ENCODE peak calls at places on chromosomes 1 and 21, in nine cellular contexts. One of them, this sample, is unnamed.

GRCh38 chr1:223230161-223230881 is 87.3 kb upstream of the TLR5 start:
- DNase-seq in brain microvascular endothelial cell: peak
- DNase-seq in PC-9: peak
- DNase-seq in CD8-positive, alpha-beta T cell: peak
- DNase-seq in lung: no peak
- DNase-seq in heart left ventricle: no peak
- DNase-seq in esophagus muscularis mucosa: no peak
- DNase-seq in left ventricle myocardium inferior: no peak
- DNase-seq in body of pancreas: no peak
- DNase-seq in this sample: no peak

GRCh38 chr21:38351176-38351959 is 94.6 kb downstream of the KCNJ15 start:
- DNase-seq in brain microvascular endothelial cell: no peak
- DNase-seq in PC-9: no peak
- DNase-seq in CD8-positive, alpha-beta T cell: no peak
- DNase-seq in lung: no peak
- DNase-seq in heart left ventricle: no peak
- DNase-seq in esophagus muscularis mucosa: no peak
- DNase-seq in left ventricle myocardium inferior: no peak
- DNase-seq in body of pancreas: no peak
- DNase-seq in this sample: no peak

GRCh38 chr1:2927995-2928732 is 93.1 kb upstream of the ACTRT2 start:
- DNase-seq in brain microvascular endothelial cell: no peak
- DNase-seq in PC-9: no peak
- DNase-seq in CD8-positive, alpha-beta T cell: no peak
- DNase-seq in lung: no peak
- DNase-seq in heart left ventricle: no peak
- DNase-seq in esophagus muscularis mucosa: no peak
- DNase-seq in left ventricle myocardium inferior: no peak
- DNase-seq in body of pancreas: no peak
- DNase-seq in this sample: peak

GRCh38 chr1:230425252-230426061 is 675 bp downstream of the PGBD5 start:
- DNase-seq in brain microvascular endothelial cell: no peak
- DNase-seq in PC-9: no peak
- DNase-seq in CD8-positive, alpha-beta T cell: no peak
- DNase-seq in lung: no peak
- DNase-seq in heart left ventricle: no peak
- DNase-seq in esophagus muscularis mucosa: peak
- DNase-seq in left ventricle myocardium inferior: no peak
- DNase-seq in body of pancreas: peak
- DNase-seq in this sample: no peak

GRCh38 chr1:61605607-61606321 is 119.2 kb downstream of the TM2D1 start:
- DNase-seq in brain microvascular endothelial cell: peak
- DNase-seq in PC-9: no peak
- DNase-seq in CD8-positive, alpha-beta T cell: no peak
- DNase-seq in lung: no peak
- DNase-seq in heart left ventricle: no peak
- DNase-seq in esophagus muscularis mucosa: peak
- DNase-seq in left ventricle myocardium inferior: no peak
- DNase-seq in body of pancreas: no peak
- DNase-seq in this sample: no peak

GRCh38 chr21:37071561-37072238 is 1.2 kb downstream of the PIGP start:
- DNase-seq in brain microvascular endothelial cell: peak
- DNase-seq in PC-9: no peak
- DNase-seq in CD8-positive, alpha-beta T cell: no peak
- DNase-seq in lung: peak
- DNase-seq in heart left ventricle: peak
- DNase-seq in esophagus muscularis mucosa: no peak
- DNase-seq in left ventricle myocardium inferior: peak
- DNase-seq in body of pancreas: peak
- DNase-seq in this sample: peak

GRCh38 chr21:43361127-43361492 is 65.8 kb downstream of the SIK1 start:
- DNase-seq in brain microvascular endothelial cell: peak
- DNase-seq in PC-9: no peak
- DNase-seq in CD8-positive, alpha-beta T cell: no peak
- DNase-seq in lung: no peak
- DNase-seq in heart left ventricle: peak
- DNase-seq in esophagus muscularis mucosa: no peak
- DNase-seq in left ventricle myocardium inferior: peak
- DNase-seq in body of pancreas: no peak
- DNase-seq in this sample: no peak

GRCh38 chr1:21294266-21295058 is 4.2 kb upstream of the ECE1 start:
- DNase-seq in brain microvascular endothelial cell: no peak
- DNase-seq in PC-9: peak
- DNase-seq in CD8-positive, alpha-beta T cell: peak
- DNase-seq in lung: peak
- DNase-seq in heart left ventricle: no peak
- DNase-seq in esophagus muscularis mucosa: no peak
- DNase-seq in left ventricle myocardium inferior: no peak
- DNase-seq in body of pancreas: peak
- DNase-seq in this sample: peak

GRCh38 chr1:211831558-211832323 is 1.2 kb upstream of the LPGAT1 start:
- DNase-seq in brain microvascular endothelial cell: no peak
- DNase-seq in PC-9: no peak
- DNase-seq in CD8-positive, alpha-beta T cell: no peak
- DNase-seq in lung: no peak
- DNase-seq in heart left ventricle: no peak
- DNase-seq in esophagus muscularis mucosa: no peak
- DNase-seq in left ventricle myocardium inferior: no peak
- DNase-seq in body of pancreas: no peak
- DNase-seq in this sample: no peak

GRCh38 chr1:81157686-81158085 is 643.0 kb upstream of the ADGRL2 start:
- DNase-seq in brain microvascular endothelial cell: no peak
- DNase-seq in PC-9: no peak
- DNase-seq in CD8-positive, alpha-beta T cell: no peak
- DNase-seq in lung: no peak
- DNase-seq in heart left ventricle: no peak
- DNase-seq in esophagus muscularis mucosa: no peak
- DNase-seq in left ventricle myocardium inferior: no peak
- DNase-seq in body of pancreas: no peak
- DNase-seq in this sample: no peak

GRCh38 chr1:28507646-28508434 is 2.0 kb downstream of the RCC1 start:
- DNase-seq in brain microvascular endothelial cell: no peak
- DNase-seq in PC-9: no peak
- DNase-seq in CD8-positive, alpha-beta T cell: no peak
- DNase-seq in lung: no peak
- DNase-seq in heart left ventricle: no peak
- DNase-seq in esophagus muscularis mucosa: no peak
- DNase-seq in left ventricle myocardium inferior: no peak
- DNase-seq in body of pancreas: no peak
- DNase-seq in this sample: no peak

GRCh38 chr1:115429884-115430283 is 91.8 kb upstream of the NGF start:
- DNase-seq in brain microvascular endothelial cell: peak
- DNase-seq in PC-9: no peak
- DNase-seq in CD8-positive, alpha-beta T cell: no peak
- DNase-seq in lung: no peak
- DNase-seq in heart left ventricle: no peak
- DNase-seq in esophagus muscularis mucosa: peak
- DNase-seq in left ventricle myocardium inferior: no peak
- DNase-seq in body of pancreas: no peak
- DNase-seq in this sample: no peak

GRCh38 chr1:42937141-42937696 is 21.4 kb downstream of the SLC2A1 start:
- DNase-seq in brain microvascular endothelial cell: peak
- DNase-seq in PC-9: peak
- DNase-seq in CD8-positive, alpha-beta T cell: no peak
- DNase-seq in lung: no peak
- DNase-seq in heart left ventricle: no peak
- DNase-seq in esophagus muscularis mucosa: no peak
- DNase-seq in left ventricle myocardium inferior: no peak
- DNase-seq in body of pancreas: no peak
- DNase-seq in this sample: no peak

GRCh38 chr1:202343652-202344349 is 2.1 kb upstream of the UBE2T start:
- DNase-seq in brain microvascular endothelial cell: no peak
- DNase-seq in PC-9: no peak
- DNase-seq in CD8-positive, alpha-beta T cell: no peak
- DNase-seq in lung: no peak
- DNase-seq in heart left ventricle: no peak
- DNase-seq in esophagus muscularis mucosa: no peak
- DNase-seq in left ventricle myocardium inferior: no peak
- DNase-seq in body of pancreas: no peak
- DNase-seq in this sample: no peak

GRCh38 chr1:151326619-151327222 is 495 bp downstream of the PI4KB start:
- DNase-seq in brain microvascular endothelial cell: peak
- DNase-seq in PC-9: peak
- DNase-seq in CD8-positive, alpha-beta T cell: peak
- DNase-seq in lung: peak
- DNase-seq in heart left ventricle: peak
- DNase-seq in esophagus muscularis mucosa: no peak
- DNase-seq in left ventricle myocardium inferior: peak
- DNase-seq in body of pancreas: peak
- DNase-seq in this sample: peak

GRCh38 chr21:41926068-41926806 is 27.6 kb downstream of the C2CD2 start:
- DNase-seq in brain microvascular endothelial cell: peak
- DNase-seq in PC-9: peak
- DNase-seq in CD8-positive, alpha-beta T cell: peak
- DNase-seq in lung: no peak
- DNase-seq in heart left ventricle: no peak
- DNase-seq in esophagus muscularis mucosa: no peak
- DNase-seq in left ventricle myocardium inferior: no peak
- DNase-seq in body of pancreas: peak
- DNase-seq in this sample: no peak

GRCh38 chr1:162168261-162168660 is 98.8 kb downstream of the NOS1AP start:
- DNase-seq in brain microvascular endothelial cell: no peak
- DNase-seq in PC-9: peak
- DNase-seq in CD8-positive, alpha-beta T cell: no peak
- DNase-seq in lung: no peak
- DNase-seq in heart left ventricle: peak
- DNase-seq in esophagus muscularis mucosa: no peak
- DNase-seq in left ventricle myocardium inferior: no peak
- DNase-seq in body of pancreas: peak
- DNase-seq in this sample: no peak

GRCh38 chr1:222786107-222786506 is 28.7 kb upstream of the DISP1 start:
- DNase-seq in brain microvascular endothelial cell: no peak
- DNase-seq in PC-9: peak
- DNase-seq in CD8-positive, alpha-beta T cell: no peak
- DNase-seq in lung: no peak
- DNase-seq in heart left ventricle: no peak
- DNase-seq in esophagus muscularis mucosa: no peak
- DNase-seq in left ventricle myocardium inferior: no peak
- DNase-seq in body of pancreas: no peak
- DNase-seq in this sample: no peak

GRCh38 chr1:30315185-30315960 is 408.0 kb downstream of the MATN1 start:
- DNase-seq in brain microvascular endothelial cell: peak
- DNase-seq in PC-9: no peak
- DNase-seq in CD8-positive, alpha-beta T cell: no peak
- DNase-seq in lung: no peak
- DNase-seq in heart left ventricle: no peak
- DNase-seq in esophagus muscularis mucosa: peak
- DNase-seq in left ventricle myocardium inferior: no peak
- DNase-seq in body of pancreas: no peak
- DNase-seq in this sample: peak

GRCh38 chr1:33339413-33339812 is 18.5 kb upstream of the A3GALT2 start:
- DNase-seq in brain microvascular endothelial cell: no peak
- DNase-seq in PC-9: no peak
- DNase-seq in CD8-positive, alpha-beta T cell: no peak
- DNase-seq in lung: no peak
- DNase-seq in heart left ventricle: no peak
- DNase-seq in esophagus muscularis mucosa: no peak
- DNase-seq in left ventricle myocardium inferior: no peak
- DNase-seq in body of pancreas: peak
- DNase-seq in this sample: peak
- TF ChIP-seq CTCF in brain microvascular endothelial cell: peak
- TF ChIP-seq CTCF in PC-9: no peak
- TF ChIP-seq CTCF in CD8-positive, alpha-beta T cell: no peak
- TF ChIP-seq CTCF in lung: no peak
- TF ChIP-seq CTCF in heart left ventricle: no peak
- TF ChIP-seq CTCF in esophagus muscularis mucosa: peak
- TF ChIP-seq CTCF in left ventricle myocardium inferior: peak
- TF ChIP-seq CTCF in body of pancreas: peak
- TF ChIP-seq CTCF in this sample: no peak

GRCh38 chr1:111594128-111594693 is 25.4 kb upstream of the RAP1A start:
- DNase-seq in brain microvascular endothelial cell: no peak
- DNase-seq in PC-9: no peak
- DNase-seq in CD8-positive, alpha-beta T cell: no peak
- DNase-seq in lung: no peak
- DNase-seq in heart left ventricle: no peak
- DNase-seq in esophagus muscularis mucosa: peak
- DNase-seq in left ventricle myocardium inferior: no peak
- DNase-seq in body of pancreas: no peak
- DNase-seq in this sample: no peak
- H3K27ac ChIP-seq in brain microvascular endothelial cell: no peak
- H3K27ac ChIP-seq in PC-9: peak
- H3K27ac ChIP-seq in CD8-positive, alpha-beta T cell: no peak
- H3K27ac ChIP-seq in lung: peak
- H3K27ac ChIP-seq in heart left ventricle: peak
- H3K27ac ChIP-seq in esophagus muscularis mucosa: peak
- H3K27ac ChIP-seq in left ventricle myocardium inferior: peak
- H3K27ac ChIP-seq in body of pancreas: no peak
- H3K27ac ChIP-seq in this sample: peak

GRCh38 chr1:41423511-41424191 is 60.8 kb downstream of the EDN2 start:
- DNase-seq in brain microvascular endothelial cell: no peak
- DNase-seq in PC-9: peak
- DNase-seq in CD8-positive, alpha-beta T cell: no peak
- DNase-seq in lung: no peak
- DNase-seq in heart left ventricle: peak
- DNase-seq in esophagus muscularis mucosa: no peak
- DNase-seq in left ventricle myocardium inferior: peak
- DNase-seq in body of pancreas: no peak
- DNase-seq in this sample: no peak
- TF ChIP-seq CTCF in brain microvascular endothelial cell: peak
- TF ChIP-seq CTCF in PC-9: peak
- TF ChIP-seq CTCF in CD8-positive, alpha-beta T cell: no peak
- TF ChIP-seq CTCF in lung: no peak
- TF ChIP-seq CTCF in heart left ventricle: no peak
- TF ChIP-seq CTCF in esophagus muscularis mucosa: peak
- TF ChIP-seq CTCF in left ventricle myocardium inferior: peak
- TF ChIP-seq CTCF in body of pancreas: peak
- TF ChIP-seq CTCF in this sample: no peak

GRCh38 chr21:15764878-15765277 is 35.1 kb downstream of the USP25 start:
- DNase-seq in brain microvascular endothelial cell: no peak
- DNase-seq in PC-9: no peak
- DNase-seq in CD8-positive, alpha-beta T cell: no peak
- DNase-seq in lung: no peak
- DNase-seq in heart left ventricle: no peak
- DNase-seq in esophagus muscularis mucosa: no peak
- DNase-seq in left ventricle myocardium inferior: no peak
- DNase-seq in body of pancreas: no peak
- DNase-seq in this sample: no peak

GRCh38 chr21:15771311-15771710 is 41.5 kb downstream of the USP25 start:
- DNase-seq in brain microvascular endothelial cell: no peak
- DNase-seq in PC-9: no peak
- DNase-seq in CD8-positive, alpha-beta T cell: no peak
- DNase-seq in lung: no peak
- DNase-seq in heart left ventricle: no peak
- DNase-seq in esophagus muscularis mucosa: no peak
- DNase-seq in left ventricle myocardium inferior: no peak
- DNase-seq in body of pancreas: no peak
- DNase-seq in this sample: no peak

GRCh38 chr21:15766952-15767603 is 37.3 kb downstream of the USP25 start:
- DNase-seq in brain microvascular endothelial cell: no peak
- DNase-seq in PC-9: no peak
- DNase-seq in CD8-positive, alpha-beta T cell: no peak
- DNase-seq in lung: no peak
- DNase-seq in heart left ventricle: no peak
- DNase-seq in esophagus muscularis mucosa: no peak
- DNase-seq in left ventricle myocardium inferior: no peak
- DNase-seq in body of pancreas: no peak
- DNase-seq in this sample: no peak

GRCh38 chr21:15768853-15769252 is 39.1 kb downstream of the USP25 start:
- DNase-seq in brain microvascular endothelial cell: no peak
- DNase-seq in PC-9: no peak
- DNase-seq in CD8-positive, alpha-beta T cell: no peak
- DNase-seq in lung: no peak
- DNase-seq in heart left ventricle: no peak
- DNase-seq in esophagus muscularis mucosa: no peak
- DNase-seq in left ventricle myocardium inferior: no peak
- DNase-seq in body of pancreas: no peak
- DNase-seq in this sample: no peak

GRCh38 chr21:15768045-15768601 is 38.3 kb downstream of the USP25 start:
- DNase-seq in brain microvascular endothelial cell: no peak
- DNase-seq in PC-9: no peak
- DNase-seq in CD8-positive, alpha-beta T cell: no peak
- DNase-seq in lung: no peak
- DNase-seq in heart left ventricle: no peak
- DNase-seq in esophagus muscularis mucosa: no peak
- DNase-seq in left ventricle myocardium inferior: no peak
- DNase-seq in body of pancreas: no peak
- DNase-seq in this sample: no peak
- H3K27ac ChIP-seq in brain microvascular endothelial cell: no peak
- H3K27ac ChIP-seq in PC-9: no peak
- H3K27ac ChIP-seq in CD8-positive, alpha-beta T cell: no peak
- H3K27ac ChIP-seq in lung: no peak
- H3K27ac ChIP-seq in heart left ventricle: no peak
- H3K27ac ChIP-seq in esophagus muscularis mucosa: no peak
- H3K27ac ChIP-seq in left ventricle myocardium inferior: no peak
- H3K27ac ChIP-seq in body of pancreas: no peak
- H3K27ac ChIP-seq in this sample: no peak